ENCODE peak calls at places on chromosomes 1 and 21, in eight cellular contexts. One of them, this sample, is unnamed.

GRCh38 chr1:196029410-196029809 is 578.8 kb downstream of the KCNT2 start:
- DNase-seq in HAP-1: no peak
- DNase-seq in CD4-positive, CD25-positive, alpha-beta regulatory T cell: no peak
- DNase-seq in mammary epithelial cell: no peak
- DNase-seq in A549: no peak
- DNase-seq in spleen: no peak
- DNase-seq in uterus: no peak
- DNase-seq in BE2C: no peak
- DNase-seq in this sample: no peak

GRCh38 chr21:39347537-39347936 is 1.4 kb downstream of the HMGN1 start:
- DNase-seq in HAP-1: no peak
- DNase-seq in CD4-positive, CD25-positive, alpha-beta regulatory T cell: no peak
- DNase-seq in mammary epithelial cell: no peak
- DNase-seq in A549: no peak
- DNase-seq in spleen: no peak
- DNase-seq in uterus: no peak
- DNase-seq in BE2C: no peak
- DNase-seq in this sample: no peak

GRCh38 chr1:242428403-242429190 is 95.9 kb downstream of the PLD5 start:
- DNase-seq in HAP-1: no peak
- DNase-seq in CD4-positive, CD25-positive, alpha-beta regulatory T cell: no peak
- DNase-seq in mammary epithelial cell: no peak
- DNase-seq in A549: no peak
- DNase-seq in spleen: no peak
- DNase-seq in uterus: no peak
- DNase-seq in BE2C: peak; percentile 60
- DNase-seq in this sample: no peak

GRCh38 chr1:201542166-201543045 is 3.5 kb downstream of the NAV1 start:
- DNase-seq in HAP-1: no peak
- DNase-seq in CD4-positive, CD25-positive, alpha-beta regulatory T cell: no peak
- DNase-seq in mammary epithelial cell: no peak
- DNase-seq in A549: no peak
- DNase-seq in spleen: no peak
- DNase-seq in uterus: peak; percentile 53
- DNase-seq in BE2C: no peak
- DNase-seq in this sample: no peak

GRCh38 chr21:31173881-31174555 is 135.7 kb upstream of the KRTAP19-8 start:
- DNase-seq in HAP-1: no peak
- DNase-seq in CD4-positive, CD25-positive, alpha-beta regulatory T cell: peak; percentile 61
- DNase-seq in mammary epithelial cell: no peak
- DNase-seq in A549: no peak
- DNase-seq in spleen: no peak
- DNase-seq in uterus: peak; percentile 55
- DNase-seq in BE2C: peak; percentile 86
- DNase-seq in this sample: no peak

GRCh38 chr1:235843458-235843857 is 23.2 kb downstream of the LYST start:
- DNase-seq in HAP-1: peak; percentile 62
- DNase-seq in CD4-positive, CD25-positive, alpha-beta regulatory T cell: no peak
- DNase-seq in mammary epithelial cell: peak; percentile 41
- DNase-seq in A549: peak; percentile 25
- DNase-seq in spleen: no peak
- DNase-seq in uterus: no peak
- DNase-seq in BE2C: no peak
- DNase-seq in this sample: no peak

GRCh38 chr21:40707271-40707670 is 139.7 kb downstream of the DSCAM start:
- DNase-seq in HAP-1: no peak
- DNase-seq in CD4-positive, CD25-positive, alpha-beta regulatory T cell: no peak
- DNase-seq in mammary epithelial cell: peak; percentile 57
- DNase-seq in A549: no peak
- DNase-seq in spleen: no peak
- DNase-seq in uterus: no peak
- DNase-seq in BE2C: no peak
- DNase-seq in this sample: no peak

GRCh38 chr1:23395162-23395724 is 25.6 kb upstream of the ZNF436 start:
- DNase-seq in HAP-1: no peak
- DNase-seq in CD4-positive, CD25-positive, alpha-beta regulatory T cell: no peak
- DNase-seq in mammary epithelial cell: no peak
- DNase-seq in A549: no peak
- DNase-seq in spleen: no peak
- DNase-seq in uterus: no peak
- DNase-seq in BE2C: no peak
- DNase-seq in this sample: no peak

GRCh38 chr1:85001742-85002141 is 4.8 kb upstream of the MCOLN2 start:
- DNase-seq in HAP-1: peak; percentile 21
- DNase-seq in CD4-positive, CD25-positive, alpha-beta regulatory T cell: no peak
- DNase-seq in mammary epithelial cell: no peak
- DNase-seq in A549: no peak
- DNase-seq in spleen: no peak
- DNase-seq in uterus: no peak
- DNase-seq in BE2C: no peak
- DNase-seq in this sample: no peak

GRCh38 chr1:70659891-70660290 is 248.8 kb downstream of the CTH start:
- DNase-seq in HAP-1: no peak
- DNase-seq in CD4-positive, CD25-positive, alpha-beta regulatory T cell: no peak
- DNase-seq in mammary epithelial cell: no peak
- DNase-seq in A549: no peak
- DNase-seq in spleen: no peak
- DNase-seq in uterus: no peak
- DNase-seq in BE2C: no peak
- DNase-seq in this sample: no peak

GRCh38 chr1:54993140-54993539 is 5.6 kb upstream of the BSND start:
- DNase-seq in HAP-1: no peak
- DNase-seq in CD4-positive, CD25-positive, alpha-beta regulatory T cell: no peak
- DNase-seq in mammary epithelial cell: no peak
- DNase-seq in A549: no peak
- DNase-seq in spleen: peak; percentile 27
- DNase-seq in uterus: no peak
- DNase-seq in BE2C: no peak
- DNase-seq in this sample: no peak

GRCh38 chr1:23777979-23778814 is at the start of gene PITHD1:
- DNase-seq in HAP-1: peak; percentile 85
- DNase-seq in CD4-positive, CD25-positive, alpha-beta regulatory T cell: peak; percentile 75
- DNase-seq in mammary epithelial cell: peak; percentile 81
- DNase-seq in A549: peak; percentile 87
- DNase-seq in spleen: peak; percentile 94
- DNase-seq in uterus: peak; percentile 83
- DNase-seq in BE2C: peak; percentile 74
- DNase-seq in this sample: no peak

GRCh38 chr1:102861247-102861646 is 247.1 kb downstream of the COL11A1 start:
- DNase-seq in HAP-1: no peak
- DNase-seq in CD4-positive, CD25-positive, alpha-beta regulatory T cell: no peak
- DNase-seq in mammary epithelial cell: no peak
- DNase-seq in A549: no peak
- DNase-seq in spleen: no peak
- DNase-seq in uterus: no peak
- DNase-seq in BE2C: no peak
- DNase-seq in this sample: no peak

GRCh38 chr1:209688746-209689234 is 13.6 kb downstream of the G0S2 start:
- DNase-seq in HAP-1: no peak
- DNase-seq in CD4-positive, CD25-positive, alpha-beta regulatory T cell: no peak
- DNase-seq in mammary epithelial cell: peak; percentile 46
- DNase-seq in A549: peak; percentile 38
- DNase-seq in spleen: no peak
- DNase-seq in uterus: no peak
- DNase-seq in BE2C: no peak
- DNase-seq in this sample: no peak

GRCh38 chr1:67053785-67054759 is at the start of gene SLC35D1:
- DNase-seq in HAP-1: peak; percentile 83
- DNase-seq in CD4-positive, CD25-positive, alpha-beta regulatory T cell: peak; percentile 60
- DNase-seq in mammary epithelial cell: peak; percentile 64
- DNase-seq in A549: peak; percentile 54
- DNase-seq in spleen: peak; percentile 95
- DNase-seq in uterus: peak; percentile 61
- DNase-seq in BE2C: peak; percentile 78
- DNase-seq in this sample: peak; percentile 6

GRCh38 chr1:35191429-35192055 is 1.4 kb downstream of the SFPQ start:
- DNase-seq in HAP-1: no peak
- DNase-seq in CD4-positive, CD25-positive, alpha-beta regulatory T cell: no peak
- DNase-seq in mammary epithelial cell: no peak
- DNase-seq in A549: no peak
- DNase-seq in spleen: no peak
- DNase-seq in uterus: no peak
- DNase-seq in BE2C: no peak
- DNase-seq in this sample: no peak

GRCh38 chr1:6519491-6519934 is 28.0 kb upstream of the PLEKHG5 start:
- DNase-seq in HAP-1: no peak
- DNase-seq in CD4-positive, CD25-positive, alpha-beta regulatory T cell: no peak
- DNase-seq in mammary epithelial cell: no peak
- DNase-seq in A549: no peak
- DNase-seq in spleen: no peak
- DNase-seq in uterus: no peak
- DNase-seq in BE2C: no peak
- DNase-seq in this sample: no peak

GRCh38 chr21:38920631-38921398 is 115.1 kb downstream of the ETS2 start:
- DNase-seq in HAP-1: no peak
- DNase-seq in CD4-positive, CD25-positive, alpha-beta regulatory T cell: no peak
- DNase-seq in mammary epithelial cell: no peak
- DNase-seq in A549: no peak
- DNase-seq in spleen: no peak
- DNase-seq in uterus: peak; percentile 48
- DNase-seq in BE2C: no peak
- DNase-seq in this sample: no peak

GRCh38 chr1:61241864-61242472 is 159.6 kb downstream of the NFIA start:
- DNase-seq in HAP-1: no peak
- DNase-seq in CD4-positive, CD25-positive, alpha-beta regulatory T cell: no peak
- DNase-seq in mammary epithelial cell: no peak
- DNase-seq in A549: no peak
- DNase-seq in spleen: no peak
- DNase-seq in uterus: no peak
- DNase-seq in BE2C: no peak
- DNase-seq in this sample: no peak

GRCh38 chr1:61247051-61247854 is 164.9 kb downstream of the NFIA start:
- DNase-seq in HAP-1: no peak
- DNase-seq in CD4-positive, CD25-positive, alpha-beta regulatory T cell: no peak
- DNase-seq in mammary epithelial cell: no peak
- DNase-seq in A549: no peak
- DNase-seq in spleen: no peak
- DNase-seq in uterus: no peak
- DNase-seq in BE2C: peak; percentile 40
- DNase-seq in this sample: no peak

GRCh38 chr1:61246001-61246400 is 163.6 kb downstream of the NFIA start:
- DNase-seq in HAP-1: no peak
- DNase-seq in CD4-positive, CD25-positive, alpha-beta regulatory T cell: no peak
- DNase-seq in mammary epithelial cell: no peak
- DNase-seq in A549: no peak
- DNase-seq in spleen: no peak
- DNase-seq in uterus: no peak
- DNase-seq in BE2C: no peak
- DNase-seq in this sample: no peak

GRCh38 chr1:61241411-61241838 is 159.1 kb downstream of the NFIA start:
- DNase-seq in HAP-1: no peak
- DNase-seq in CD4-positive, CD25-positive, alpha-beta regulatory T cell: no peak
- DNase-seq in mammary epithelial cell: no peak
- DNase-seq in A549: no peak
- DNase-seq in spleen: no peak
- DNase-seq in uterus: peak; percentile 40
- DNase-seq in BE2C: no peak
- DNase-seq in this sample: no peak

GRCh38 chr1:61244114-61244513 is 161.8 kb downstream of the NFIA start:
- DNase-seq in HAP-1: no peak
- DNase-seq in CD4-positive, CD25-positive, alpha-beta regulatory T cell: no peak
- DNase-seq in mammary epithelial cell: peak; percentile 69
- DNase-seq in A549: no peak
- DNase-seq in spleen: no peak
- DNase-seq in uterus: no peak
- DNase-seq in BE2C: no peak
- DNase-seq in this sample: no peak
- H3K4me1 ChIP-seq in HAP-1: peaks cover 10% of the 10 kb centered on the region
- H3K4me1 ChIP-seq in CD4-positive, CD25-positive, alpha-beta regulatory T cell: no peaks in the 10 kb centered on the region
- H3K4me1 ChIP-seq in mammary epithelial cell: peaks cover 8% of the 10 kb centered on the region
- H3K4me1 ChIP-seq in A549: peaks cover 26% of the 10 kb centered on the region
- H3K4me1 ChIP-seq in spleen: peaks cover 7% of the 10 kb centered on the region
- H3K4me1 ChIP-seq in uterus: peaks cover 22% of the 10 kb centered on the region
- H3K4me1 ChIP-seq in BE2C: no peaks in the 10 kb centered on the region
- H3K4me1 ChIP-seq in this sample: peaks cover 29% of the 10 kb centered on the region

GRCh38 chr21:44836666-44837471 is 19.0 kb upstream of the SUMO3 start:
- DNase-seq in HAP-1: no peak
- DNase-seq in CD4-positive, CD25-positive, alpha-beta regulatory T cell: no peak
- DNase-seq in mammary epithelial cell: peak; percentile 32
- DNase-seq in A549: no peak
- DNase-seq in spleen: peak; percentile 63
- DNase-seq in uterus: no peak
- DNase-seq in BE2C: no peak
- DNase-seq in this sample: no peak
- H3K4me3 ChIP-seq in HAP-1: no peak overlapping the region
- H3K4me3 ChIP-seq in CD4-positive, CD25-positive, alpha-beta regulatory T cell: no peak overlapping the region
- H3K4me3 ChIP-seq in mammary epithelial cell: no peak overlapping the region
- H3K4me3 ChIP-seq in A549: no peak overlapping the region
- H3K4me3 ChIP-seq in spleen: no peak overlapping the region
- H3K4me3 ChIP-seq in uterus: no peak overlapping the region
- H3K4me3 ChIP-seq in BE2C: no peak overlapping the region
- H3K4me3 ChIP-seq in this sample: no peak overlapping the region

DNA sequence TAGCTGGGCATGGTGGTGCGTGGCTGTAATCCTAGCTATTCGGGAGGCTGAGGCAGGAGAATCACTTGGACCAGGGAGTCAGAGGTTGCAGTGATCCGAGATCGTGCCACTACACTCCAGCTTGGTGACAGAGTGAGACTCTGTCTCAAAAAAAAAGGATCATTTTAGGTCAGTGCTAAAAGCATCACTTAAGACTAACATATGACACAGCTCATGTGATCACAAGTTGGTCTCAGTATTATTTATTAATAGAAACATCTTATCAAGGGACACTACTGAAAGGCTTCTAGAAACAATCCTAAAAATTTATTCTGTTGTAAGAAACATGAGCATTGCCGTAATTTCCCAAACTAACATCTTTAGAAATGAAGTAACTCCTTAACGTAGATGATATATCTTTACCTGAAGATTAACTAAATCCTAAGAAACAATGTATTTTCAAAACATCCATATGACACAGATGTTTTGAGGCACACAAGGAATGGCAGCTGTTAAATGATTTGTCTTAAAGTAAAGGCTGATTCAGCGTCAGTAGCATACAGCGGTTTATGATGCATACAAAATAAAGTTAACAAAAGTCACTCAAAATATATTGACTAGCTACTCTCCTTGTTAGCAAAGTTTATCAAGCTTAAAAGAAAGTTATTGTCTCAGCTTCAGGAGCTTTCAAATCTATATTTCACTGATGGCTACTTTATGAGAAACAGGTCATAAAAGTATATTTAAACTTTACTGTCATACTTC is 2.6 kb downstream of the NIBAN1 start:
- DNase-seq in HAP-1: no peak
- DNase-seq in CD4-positive, CD25-positive, alpha-beta regulatory T cell: no peak
- DNase-seq in mammary epithelial cell: no peak
- DNase-seq in A549: no peak
- DNase-seq in spleen: no peak
- DNase-seq in uterus: no peak
- DNase-seq in BE2C: no peak
- DNase-seq in this sample: no peak
- H3K4me1 ChIP-seq in HAP-1: peaks cover 9% of the 10 kb centered on the region
- H3K4me1 ChIP-seq in CD4-positive, CD25-positive, alpha-beta regulatory T cell: peaks cover 77% of the 10 kb centered on the region
- H3K4me1 ChIP-seq in mammary epithelial cell: peaks cover 20% of the 10 kb centered on the region
- H3K4me1 ChIP-seq in A549: no peaks in the 10 kb centered on the region
- H3K4me1 ChIP-seq in spleen: peaks cover 22% of the 10 kb centered on the region
- H3K4me1 ChIP-seq in uterus: no peaks in the 10 kb centered on the region
- H3K4me1 ChIP-seq in BE2C: no peaks in the 10 kb centered on the region
- H3K4me1 ChIP-seq in this sample: peaks cover 15% of the 10 kb centered on the region

DNA sequence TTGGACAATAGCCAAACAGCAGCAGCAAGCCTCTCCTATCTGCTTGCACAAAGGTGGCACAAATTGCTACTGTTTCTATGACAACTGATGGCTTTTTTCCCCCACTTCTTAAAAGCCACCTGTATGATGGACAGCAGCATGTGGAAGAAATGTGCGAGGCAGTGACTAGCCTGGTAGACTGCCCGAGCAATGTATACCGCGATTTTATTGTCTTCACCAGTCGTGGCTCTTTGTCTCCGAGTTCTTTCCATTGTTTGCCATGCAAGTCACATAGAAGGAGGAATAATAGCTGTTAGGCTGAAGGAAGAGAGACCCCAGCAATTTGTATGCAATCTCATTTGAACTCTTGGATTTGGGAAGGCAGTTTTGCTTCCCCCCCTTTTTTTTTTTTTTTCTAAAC is 79.5 kb downstream of the S1PR1 start:
- DNase-seq in HAP-1: peak; percentile 59
- DNase-seq in CD4-positive, CD25-positive, alpha-beta regulatory T cell: no peak
- DNase-seq in mammary epithelial cell: no peak
- DNase-seq in A549: no peak
- DNase-seq in spleen: no peak
- DNase-seq in uterus: no peak
- DNase-seq in BE2C: no peak
- DNase-seq in this sample: no peak
- H3K4me3 ChIP-seq in HAP-1: no peak overlapping the region
- H3K4me3 ChIP-seq in CD4-positive, CD25-positive, alpha-beta regulatory T cell: no peak overlapping the region
- H3K4me3 ChIP-seq in mammary epithelial cell: no peak overlapping the region
- H3K4me3 ChIP-seq in A549: no peak overlapping the region
- H3K4me3 ChIP-seq in spleen: no peak overlapping the region
- H3K4me3 ChIP-seq in uterus: no peak overlapping the region
- H3K4me3 ChIP-seq in BE2C: no peak overlapping the region
- H3K4me3 ChIP-seq in this sample: no peak overlapping the region

This sample was measured in thoracic aorta.